ENCODE peak calls at places on chromosomes 16 and 17, in five cellular contexts. A is lower leg skin, R is GM12878, V is gastrocnemius medialis, T is spleen. L is an unnamed sample.

GRCh38 chr16:66045626-66046025 is 320.9 kb upstream of the CDH5 start:
- DNase-seq in A (peak), R (no peak), V (no peak), T (no peak), L (no peak)

GRCh38 chr16:77610496-77610895 is 111.8 kb upstream of the NUDT7 start:
- DNase-seq in A (no peak), R (no peak), V (no peak), T (no peak), L (no peak)

GRCh38 chr16:87163637-87164036 is 153.6 kb downstream of the C16orf95 start:
- DNase-seq in A (no peak), R (no peak), V (no peak), T (no peak), L (no peak)

GRCh38 chr16:28491970-28492474 is at the start of gene CLN3:
- DNase-seq in A (peak), R (peak), V (peak), T (peak), L (peak)

GRCh38 chr17:14196337-14196997 is 40.2 kb downstream of the CDRT15 start:
- DNase-seq in A (no peak), R (no peak), V (no peak), T (no peak), L (no peak)

GRCh38 chr16:85449885-85450245 is 163.3 kb upstream of the GSE1 start:
- DNase-seq in A (no peak), R (no peak), V (no peak), T (no peak), L (no peak)

GRCh38 chr16:22255335-22255734 is 41.9 kb upstream of the POLR3E start:
- DNase-seq in A (no peak), R (no peak), V (no peak), T (no peak), L (no peak)

GRCh38 chr16:51524555-51525373 is 373.7 kb upstream of the SALL1 start:
- DNase-seq in A (no peak), R (no peak), V (no peak), T (no peak), L (no peak)

GRCh38 chr17:71441098-71441497 is 679.7 kb upstream of the SOX9 start:
- DNase-seq in A (no peak), R (no peak), V (no peak), T (no peak), L (no peak)

GRCh38 chr16:3012246-3012645 is 477 bp upstream of the CLDN9 start:
- DNase-seq in A (no peak), R (no peak), V (no peak), T (no peak), L (no peak)

GRCh38 chr16:69127966-69128510 is 4.3 kb downstream of the CHTF8 start:
- DNase-seq in A (no peak), R (no peak), V (no peak), T (no peak), L (no peak)

GRCh38 chr16:2954647-2955381 is 9.3 kb upstream of the KREMEN2 start:
- DNase-seq in A (no peak), R (no peak), V (no peak), T (peak), L (no peak)

GRCh38 chr17:48131216-48131824 is 23.8 kb downstream of the SNX11 start:
- DNase-seq in A (peak), R (no peak), V (peak), T (no peak), L (peak)

GRCh38 chr16:72858611-72859493 is 189.1 kb downstream of the ZFHX3 start:
- DNase-seq in A (peak), R (no peak), V (no peak), T (no peak), L (no peak)

GRCh38 chr16:72786606-72787005 is 261.3 kb downstream of the ZFHX3 start:
- DNase-seq in A (no peak), R (no peak), V (no peak), T (no peak), L (peak)

GRCh38 chr17:55708575-55708974 is 14.1 kb downstream of the TMEM100 start:
- DNase-seq in A (no peak), R (no peak), V (no peak), T (no peak), L (no peak)

GRCh38 chr16:10833271-10833670 is 14.7 kb upstream of the TVP23A start:
- DNase-seq in A (no peak), R (peak), V (no peak), T (peak), L (no peak)

GRCh38 chr17:75558666-75559530 is 28.7 kb upstream of the MYO15B start:
- DNase-seq in A (no peak), R (no peak), V (no peak), T (no peak), L (no peak)

GRCh38 chr16:8120001-8120400 is 470.3 kb downstream of the TMEM114 start:
- DNase-seq in A (no peak), R (no peak), V (no peak), T (no peak), L (no peak)

GRCh38 chr17:38815576-38816193 is 9.4 kb downstream of the CWC25 start:
- DNase-seq in A (no peak), R (no peak), V (no peak), T (no peak), L (no peak)

GRCh38 chr16:68490829-68491575 is 42.7 kb upstream of the SMPD3 start:
- DNase-seq in A (no peak), R (no peak), V (peak), T (no peak), L (no peak)

GRCh38 chr16:64455275-64455674 is 666.6 kb downstream of the CDH11 start:
- DNase-seq in A (no peak), R (no peak), V (no peak), T (no peak), L (no peak)

GRCh38 chr16:28943281-28943680 is 7.5 kb upstream of the NFATC2IP start:
- DNase-seq in A (no peak), R (no peak), V (no peak), T (no peak), L (no peak)

GRCh38 chr16:30006095-30006473 is 4.7 kb downstream of the DOC2A start:
- DNase-seq in A (no peak), R (no peak), V (no peak), T (no peak), L (no peak)

GRCh38 chr17:42386784-42387183 is 1.5 kb downstream of the STAT3 start:
- DNase-seq in A (no peak), R (no peak), V (no peak), T (no peak), L (no peak)

GRCh38 chr17:76958974-76959373 is 90.8 kb downstream of the MGAT5B start:
- DNase-seq in A (no peak), R (no peak), V (no peak), T (peak), L (no peak)

GRCh38 chr17:19867094-19867653 is 562 bp downstream of the ULK2 start:
- DNase-seq in A (peak), R (no peak), V (peak), T (peak), L (peak)

DNA sequence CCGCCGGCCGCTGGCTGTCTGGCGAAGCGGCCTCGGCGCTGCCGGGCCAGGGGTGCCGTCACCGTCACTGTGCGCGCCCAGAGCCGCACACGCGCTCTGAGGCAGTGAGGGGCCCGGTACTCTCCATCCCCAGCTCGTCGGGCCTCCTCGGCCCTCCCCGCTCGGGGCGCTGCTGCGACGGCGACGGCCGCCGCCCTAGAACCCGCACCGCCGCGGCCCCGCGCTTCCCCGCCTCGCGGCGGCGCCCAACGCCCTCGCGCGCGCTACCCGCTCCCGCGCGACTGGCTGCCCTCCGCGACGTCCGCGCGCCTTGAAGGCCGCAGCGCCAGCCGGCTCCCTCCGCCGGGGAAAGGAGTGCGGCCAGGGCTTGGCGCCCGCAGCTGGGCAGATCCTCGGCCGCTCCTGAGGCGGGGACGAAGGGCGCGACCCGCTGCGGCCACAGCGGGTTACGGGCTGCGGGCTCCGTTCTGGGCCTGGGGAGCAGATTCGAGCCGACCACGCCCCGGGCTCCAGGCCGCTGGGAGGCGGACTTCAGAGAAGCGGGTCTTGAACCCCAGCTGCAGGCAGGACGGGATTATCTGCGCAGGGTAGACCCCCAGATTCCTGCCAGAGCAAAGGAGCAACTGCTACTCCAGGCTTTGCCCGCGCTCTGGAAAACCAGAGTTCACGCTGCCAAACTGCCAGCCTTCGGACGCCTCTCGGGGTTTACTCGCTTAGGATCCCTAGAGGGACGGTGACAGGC is at the start of gene ULK2:
- DNase-seq in A (peak), R (no peak), V (no peak), T (peak), L (peak)
- TF ChIP-seq POLR2A in A (no peak), R (peak), V (peak), T (no peak), L (no peak)

GRCh38 chr17:32488604-32489180 is 1.9 kb downstream of the CDK5R1 start:
- DNase-seq in A (peak), R (no peak), V (no peak), T (peak), L (no peak)
- H3K4me3 ChIP-seq in A (no peak), R (peak), V (no peak), T (peak), L (no peak)

GRCh38 chr16:21228473-21228872 is 5.0 kb upstream of the ANKS4B start:
- DNase-seq in A (no peak), R (no peak), V (no peak), T (no peak), L (no peak)

GRCh38 chr16:21233045-21233520 is 416 bp upstream of the ANKS4B start:
- DNase-seq in A (no peak), R (no peak), V (no peak), T (no peak), L (no peak)

GRCh38 chr16:21235199-21235585 is 1.7 kb downstream of the ANKS4B start:
- DNase-seq in A (no peak), R (no peak), V (no peak), T (no peak), L (no peak)

GRCh38 chr16:21236831-21237230 is 3.3 kb downstream of the ANKS4B start:
- DNase-seq in A (no peak), R (no peak), V (no peak), T (no peak), L (no peak)

DNA sequence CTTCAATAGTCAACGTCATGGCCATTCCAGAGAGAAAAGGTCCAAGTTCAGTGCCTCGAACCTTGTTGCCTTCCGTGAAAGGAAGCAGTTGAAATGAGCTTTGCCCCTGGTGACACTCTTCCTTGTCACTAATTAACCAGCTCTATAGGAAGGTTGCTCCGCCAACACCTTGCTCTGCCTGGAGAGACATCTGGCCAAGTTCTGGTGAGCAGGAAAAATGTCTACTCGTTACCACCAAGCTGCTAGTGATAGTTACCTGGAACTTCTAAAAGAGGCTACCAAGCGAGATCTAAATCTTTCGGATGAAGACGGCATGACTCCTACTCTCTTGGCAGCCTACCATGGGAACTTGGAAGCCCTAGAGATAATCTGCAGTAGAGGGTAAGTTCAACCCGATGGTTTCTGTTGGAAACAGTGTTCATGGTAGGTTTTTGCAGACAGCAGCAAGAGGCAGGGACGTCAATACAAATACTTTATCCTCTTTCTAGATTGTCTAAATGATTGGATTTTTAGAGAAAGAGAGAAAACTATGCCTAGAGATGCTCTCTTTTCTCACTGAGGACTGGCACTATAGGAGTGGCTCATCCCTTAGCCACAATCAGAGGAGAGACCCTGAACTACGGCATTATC is at the start of gene ANKS4B:
- DNase-seq in A (no peak), R (no peak), V (no peak), T (no peak), L (no peak)
- TF ChIP-seq POLR2A in A (no peak), R (no peak), V (no peak), T (no peak), L (no peak)

DNA sequence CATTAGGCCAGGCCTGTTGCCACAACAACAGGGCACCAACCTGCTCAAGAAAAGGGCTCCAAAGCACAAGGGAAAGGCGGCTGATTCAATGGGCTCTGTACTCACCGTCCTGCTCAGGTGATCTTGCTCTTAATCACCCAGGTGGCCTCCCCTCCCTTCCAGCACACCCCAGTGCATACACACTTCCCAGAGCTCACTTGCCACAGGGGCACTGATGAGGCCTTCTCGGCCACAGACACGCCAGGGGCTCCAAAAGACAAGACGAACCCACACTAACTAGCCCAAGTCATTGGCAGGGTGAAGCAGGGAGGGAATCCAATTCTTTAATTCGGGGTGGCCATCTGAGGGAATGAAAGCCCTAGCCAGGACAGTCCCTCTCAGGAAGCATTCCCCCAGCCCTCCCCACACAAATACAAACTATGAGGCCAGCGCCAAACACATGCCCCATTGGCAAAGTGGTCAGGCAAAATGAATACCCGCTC is 1.4 kb downstream of the MYO18A start:
- DNase-seq in A (peak), R (no peak), V (no peak), T (no peak), L (no peak)
- H3K4me3 ChIP-seq in A (no peak), R (no peak), V (peak), T (peak), L (no peak)

L was measured in testis.